ENCODE peak calls at places on chromosomes 5 and 9, in four cellular contexts. N, Y, Q and F are unnamed samples.

GRCh38 chr5:102958481-102959011 is 161.4 kb downstream of the GIN1 start:
- DNase-seq in N (no peak), Y (no peak), Q (no peak), F (no peak)

GRCh38 chr5:149015561-149015960 is 47.3 kb downstream of the SH3TC2 start:
- DNase-seq in N (no peak), Y (no peak), Q (no peak), F (no peak)

GRCh38 chr5:132003170-132003744 is 8.2 kb downstream of the ACSL6 start:
- DNase-seq in N (no peak), Y (peak), Q (no peak), F (no peak)

GRCh38 chr9:111037744-111038335 is 430 bp downstream of the LPAR1 start:
- DNase-seq in N (no peak), Y (peak), Q (peak), F (peak)

GRCh38 chr9:89790542-89791109 is 185.8 kb downstream of the GADD45G start:
- DNase-seq in N (no peak), Y (peak), Q (no peak), F (no peak)

GRCh38 chr9:99353408-99353807 is 131.3 kb downstream of the SEC61B start:
- DNase-seq in N (no peak), Y (no peak), Q (no peak), F (no peak)

GRCh38 chr5:76838481-76839261 is 11.1 kb upstream of the S100Z start:
- DNase-seq in N (no peak), Y (no peak), Q (no peak), F (no peak)

GRCh38 chr9:110357510-110357909 is 19.8 kb upstream of the TXNDC8 start:
- DNase-seq in N (no peak), Y (no peak), Q (no peak), F (no peak)

GRCh38 chr9:6845881-6846280 is 88.1 kb downstream of the KDM4C start:
- DNase-seq in N (no peak), Y (no peak), Q (no peak), F (no peak)

GRCh38 chr5:107564896-107565295 is 105.8 kb downstream of the EFNA5 start:
- DNase-seq in N (no peak), Y (no peak), Q (no peak), F (no peak)

GRCh38 chr5:36152324-36153298 is 700 bp downstream of the SKP2 start:
- DNase-seq in N (peak), Y (no peak), Q (no peak), F (peak)

GRCh38 chr9:70258692-70259511 is at the start of gene SMC5:
- DNase-seq in N (peak), Y (peak), Q (peak), F (peak)

GRCh38 chr9:70257512-70257911 is 1.3 kb upstream of the SMC5 start:
- DNase-seq in N (peak), Y (no peak), Q (no peak), F (no peak)

GRCh38 chr9:70257991-70258691 is 637 bp upstream of the SMC5 start:
- DNase-seq in N (peak), Y (no peak), Q (no peak), F (no peak)

GRCh38 chr9:70255521-70255920 is 3.3 kb upstream of the SMC5 start:
- DNase-seq in N (no peak), Y (no peak), Q (no peak), F (no peak)

GRCh38 chr9:70256123-70256551 is 2.6 kb upstream of the SMC5 start:
- DNase-seq in N (no peak), Y (no peak), Q (no peak), F (no peak)
- H3K4me3 ChIP-seq in N (no peak), Y (peak), Q (no peak), F (no peak)

GRCh38 chr5:72842816-72843215 is 26.4 kb downstream of the TNPO1 start:
- DNase-seq in N (peak), Y (no peak), Q (no peak), F (no peak)
- TF ChIP-seq CTCF in N (peak), Y (no peak), Q (no peak), F (no peak)

DNA sequence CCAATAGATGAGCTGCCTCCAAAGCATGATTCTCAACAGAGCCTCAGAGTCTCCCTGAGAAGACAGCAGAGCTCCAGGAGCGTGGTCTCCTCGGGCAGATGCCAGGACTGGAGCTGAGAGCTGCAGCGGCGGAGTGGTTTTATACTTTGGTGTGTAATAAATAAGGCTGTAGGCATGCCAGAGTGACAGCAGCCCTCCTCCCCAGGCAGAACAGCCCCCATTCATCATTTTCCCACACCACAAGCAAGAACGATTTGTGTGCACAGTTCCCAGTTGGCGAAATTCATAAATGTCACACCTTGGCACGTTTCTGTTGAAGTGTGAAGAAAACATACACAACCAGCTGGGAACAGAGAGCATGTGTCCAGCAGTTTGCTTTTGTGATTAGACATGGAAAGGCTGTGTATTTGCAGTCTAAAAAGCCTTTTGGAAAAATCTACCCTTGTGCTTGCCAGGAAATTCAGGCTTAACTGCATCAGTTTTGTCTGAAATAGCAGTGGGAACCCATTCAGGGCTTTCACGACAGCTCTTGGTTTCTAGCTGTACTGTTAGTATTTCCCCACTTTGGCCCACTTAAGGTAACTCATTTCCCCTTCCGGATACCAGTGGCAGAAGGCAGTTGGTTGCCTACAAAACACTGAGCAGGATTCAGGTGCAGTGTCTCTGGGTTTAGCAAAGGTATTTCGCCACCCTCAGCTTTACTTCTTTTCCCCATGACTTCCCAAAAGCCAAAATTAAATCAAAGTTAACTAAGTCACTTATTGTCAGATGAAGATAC is at the start of gene C1QTNF3:
- DNase-seq in N (no peak), Y (no peak), Q (no peak), F (no peak)
- H3K4me3 ChIP-seq in N (no peak), Y (peak), Q (no peak), F (no peak)

GRCh38 chr9:34559616-34560546 is 29.6 kb downstream of the CNTFR start:
- DNase-seq in N (peak), Y (peak), Q (no peak), F (no peak)
- TF ChIP-seq CTCF in N (no peak), Y (no peak), Q (no peak), F (no peak)

GRCh38 chr5:141373673-141374317 is at the start of gene PCDHGA6:
- DNase-seq in N (peak), Y (no peak), Q (no peak), F (no peak)
- H3K4me3 ChIP-seq in N (no peak), Y (peak), Q (no peak), F (no peak)

DNA sequence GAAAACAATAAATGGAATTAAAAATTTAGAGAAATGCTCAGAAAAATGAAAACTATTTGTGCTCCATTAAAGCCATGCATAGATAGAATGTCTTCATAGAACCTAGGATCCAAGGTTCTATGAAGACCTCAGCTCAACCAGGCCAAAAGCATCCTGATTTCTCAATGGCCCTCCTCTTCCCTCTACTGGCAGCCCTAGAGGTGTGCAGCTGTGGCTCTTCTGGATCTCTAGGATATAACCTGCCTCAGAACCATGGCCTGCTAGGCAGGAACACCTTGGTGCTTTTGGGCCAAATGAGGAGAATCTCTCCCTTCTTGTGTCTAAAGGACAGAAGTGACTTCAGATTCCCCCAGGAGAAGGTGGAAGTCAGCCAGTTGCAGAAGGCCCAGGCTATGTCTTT is 15.1 kb downstream of the IFNA1 start:
- DNase-seq in N (peak), Y (no peak), Q (no peak), F (peak)
- TF ChIP-seq CTCF in N (peak), Y (peak), Q (peak), F (peak)

GRCh38 chr9:101705135-101705661 is 33.2 kb downstream of the GRIN3A start:
- DNase-seq in N (no peak), Y (peak), Q (peak), F (no peak)
- H3K4me3 ChIP-seq in N (no peak), Y (peak), Q (no peak), F (no peak)

DNA sequence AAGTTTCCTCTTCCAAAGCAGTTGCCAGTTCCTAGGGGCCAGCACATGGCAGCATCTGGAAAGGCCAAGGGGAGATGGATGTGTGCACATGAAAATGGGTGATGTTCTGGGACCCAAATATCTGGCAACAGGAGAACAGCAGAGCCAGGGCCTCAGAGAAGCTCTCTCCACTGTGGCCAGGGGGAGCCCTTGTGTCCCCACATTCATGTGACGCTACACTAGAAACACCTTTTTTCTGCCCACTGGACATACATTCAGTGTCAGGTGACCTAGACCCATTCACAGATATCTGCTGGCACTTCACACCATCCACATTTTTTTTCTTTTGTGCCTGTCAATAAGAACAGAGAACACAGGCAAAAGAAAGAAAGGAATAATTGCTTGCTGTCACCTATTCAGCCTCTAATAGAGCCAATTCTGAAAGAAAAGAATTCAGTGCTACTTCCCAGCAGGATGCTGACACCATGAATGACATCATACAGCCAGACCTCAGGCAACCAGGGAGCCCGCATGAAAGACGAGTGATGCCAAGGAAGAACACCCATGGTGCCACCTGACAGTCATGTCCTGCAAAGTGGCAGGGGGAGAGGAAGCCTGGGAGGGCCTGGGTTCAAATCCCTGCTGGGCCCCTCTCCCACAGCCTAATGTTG is 205.1 kb upstream of the TAS2R1 start:
- DNase-seq in N (no peak), Y (no peak), Q (no peak), F (no peak)
- TF ChIP-seq CTCF in N (no peak), Y (no peak), Q (peak), F (no peak)